ENCODE peak calls at places on chromosomes 4 and X, in four cellular contexts. A is A549, O is HepG2, J is K562. T is an unnamed sample.

GRCh38 chr4:109730294-109731051 is 603 bp upstream of the PLA2G12A start:
- DNase-seq in A (peak; percentile 56), O (no peak), J (no peak), T (peak; percentile 75)

GRCh38 chr4:101020956-101021355 is 326.4 kb downstream of the PPP3CA start:
- DNase-seq in A (peak; percentile 27), O (no peak), J (no peak), T (peak; percentile 94)

GRCh38 chrX:30153881-30154260 is 61.5 kb upstream of the MAGEB2 start:
- DNase-seq in A (no peak), O (no peak), J (no peak), T (no peak)

GRCh38 chr4:79652232-79652631 is 244.2 kb upstream of the GK2 start:
- DNase-seq in A (no peak), O (peak; percentile 58), J (no peak), T (peak; percentile 89)

GRCh38 chr4:169615467-169616106 is 3.2 kb upstream of the NEK1 start:
- DNase-seq in A (no peak), O (no peak), J (peak; percentile 27), T (no peak)

GRCh38 chr4:149248191-149248590 is 567.5 kb downstream of the IQCM start:
- DNase-seq in A (no peak), O (no peak), J (no peak), T (no peak)

GRCh38 chr4:55336138-55337034 is 9.7 kb upstream of the SRD5A3 start:
- DNase-seq in A (no peak), O (no peak), J (peak; percentile 27), T (no peak)

GRCh38 chr4:68299492-68300457 is 50.1 kb downstream of the YTHDC1 start:
- DNase-seq in A (no peak), O (peak; percentile 53), J (no peak), T (no peak)

GRCh38 chr4:118968813-118969212 is 80.2 kb downstream of the SYNPO2 start:
- DNase-seq in A (no peak), O (no peak), J (no peak), T (no peak)

GRCh38 chr4:37662861-37663390 is 23.2 kb downstream of the RELL1 start:
- DNase-seq in A (peak; percentile 58), O (peak; percentile 81), J (no peak), T (no peak)

GRCh38 chrX:14964500-14964899 is 91.3 kb downstream of the MOSPD2 start:
- DNase-seq in A (peak; percentile 3), O (no peak), J (no peak), T (peak; percentile 19)

GRCh38 chr4:1031956-1032795 is 20.8 kb downstream of the FGFRL1 start:
- DNase-seq in A (no peak), O (no peak), J (no peak), T (no peak)

GRCh38 chr4:174427562-174428140 is 94.6 kb downstream of the HPGD start:
- DNase-seq in A (no peak), O (no peak), J (no peak), T (no peak)

GRCh38 chrX:107480272-107480671 is 30.8 kb downstream of the FRMPD3 start:
- DNase-seq in A (no peak), O (no peak), J (no peak), T (no peak)

GRCh38 chrX:20521245-20521644 is 254.5 kb upstream of the RPS6KA3 start:
- DNase-seq in A (peak; percentile 48), O (no peak), J (no peak), T (no peak)

GRCh38 chr4:54063737-54064316 is 578 bp downstream of the CHIC2 start:
- DNase-seq in A (peak; percentile 22), O (peak; percentile 24), J (peak; percentile 17), T (peak; percentile 57)

GRCh38 chrX:151970661-151971060 is 3.8 kb downstream of the GABRE start:
- DNase-seq in A (peak; percentile 80), O (peak; percentile 90), J (no peak), T (no peak)

GRCh38 chr4:112889619-112890294 is 159.7 kb upstream of the ANK2 start:
- DNase-seq in A (no peak), O (no peak), J (no peak), T (no peak)

GRCh38 chr4:89067407-89067806 is 10.4 kb upstream of the FAM13A start:
- DNase-seq in A (no peak), O (no peak), J (no peak), T (no peak)

GRCh38 chr4:126715067-126715466 is 917.7 kb upstream of the INTU start:
- DNase-seq in A (no peak), O (no peak), J (no peak), T (no peak)

GRCh38 chr4:126705271-126705670 is 927.5 kb upstream of the INTU start:
- DNase-seq in A (peak; percentile 0), O (no peak), J (no peak), T (no peak)

GRCh38 chr4:126715681-126716080 is 917.1 kb upstream of the INTU start:
- DNase-seq in A (no peak), O (no peak), J (no peak), T (no peak)

GRCh38 chr4:126708716-126709115 is 924.0 kb upstream of the INTU start:
- DNase-seq in A (no peak), O (no peak), J (no peak), T (no peak)

DNA sequence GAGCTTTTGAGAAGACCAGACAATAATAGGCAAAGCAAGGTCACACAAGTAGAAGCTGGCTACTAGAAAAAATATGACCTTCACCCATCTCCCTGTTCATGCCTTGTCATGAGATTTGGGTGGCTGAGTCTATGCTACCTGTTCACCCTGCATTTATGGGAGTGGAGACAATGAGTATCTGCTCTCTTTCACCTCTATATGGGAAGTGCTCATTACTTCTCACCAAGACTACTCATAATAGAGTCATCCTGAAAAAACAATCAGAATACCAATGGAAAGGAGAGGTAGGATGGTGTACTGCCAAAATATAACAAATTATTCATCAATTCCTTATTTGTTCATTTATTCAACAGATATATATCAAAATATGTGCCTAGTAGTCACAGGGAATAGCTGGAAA is 921.8 kb upstream of the INTU start:
- DNase-seq in A (no peak), O (no peak), J (no peak), T (no peak)
- TF ChIP-seq MYC in A (no peak), O (no peak), J (no peak), T (no peak)

DNA sequence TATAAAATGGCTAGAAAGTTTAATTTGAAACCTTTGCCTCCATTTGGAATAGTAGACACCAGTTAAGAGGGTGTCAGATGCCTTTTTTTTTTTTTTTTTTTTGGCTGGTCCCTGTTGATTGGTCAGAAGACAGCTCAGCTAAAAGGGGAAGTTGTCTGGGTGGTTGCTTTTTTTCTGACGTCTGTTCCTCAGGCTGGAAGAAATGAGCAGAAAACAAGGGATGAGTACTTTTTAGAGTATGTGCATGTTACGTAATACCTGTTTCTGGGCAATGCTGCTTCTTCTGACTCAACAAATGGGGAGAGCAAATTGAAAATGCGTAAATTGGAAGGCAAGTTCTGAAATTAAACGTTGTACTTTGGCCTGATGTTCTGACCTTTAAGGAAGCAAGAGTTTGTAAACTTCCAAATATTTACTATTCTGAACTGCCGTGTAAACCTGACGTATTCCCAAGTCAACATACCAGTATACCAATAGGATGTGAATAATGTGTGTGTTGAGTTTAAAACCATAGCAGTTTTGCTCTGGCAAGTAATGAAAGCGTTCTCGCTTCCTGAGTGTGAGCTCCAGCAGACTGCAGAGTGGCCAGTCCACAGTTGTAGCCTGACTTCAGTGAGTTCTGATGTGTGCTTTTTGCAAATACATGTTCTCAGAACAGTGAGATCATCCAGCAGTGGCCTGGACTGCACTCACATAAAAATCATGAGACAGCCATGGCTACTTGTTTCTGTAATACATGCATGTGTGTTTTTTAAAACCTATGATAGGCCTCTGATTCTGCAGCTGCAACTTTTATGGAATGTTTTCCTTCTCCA is 1.7 kb downstream of the SAT1 start:
- DNase-seq in A (peak; percentile 64), O (no peak), J (peak; percentile 57), T (peak; percentile 39)
- H3K4me3 ChIP-seq in A (peak overlapping the region; percentile 86), O (peak overlapping the region; percentile 93), J (peak overlapping the region; percentile 69), T (peak overlapping the region; percentile 90)

GRCh38 chr4:96598465-96598864 is 758.6 kb downstream of the PDHA2 start:
- DNase-seq in A (no peak), O (no peak), J (no peak), T (no peak)

GRCh38 chr4:96593422-96593821 is 753.5 kb downstream of the PDHA2 start:
- DNase-seq in A (no peak), O (peak; percentile 23), J (no peak), T (peak; percentile 39)
- TF ChIP-seq JUN in A (no peak), O (no peak), J (no peak), T (no peak)

DNA sequence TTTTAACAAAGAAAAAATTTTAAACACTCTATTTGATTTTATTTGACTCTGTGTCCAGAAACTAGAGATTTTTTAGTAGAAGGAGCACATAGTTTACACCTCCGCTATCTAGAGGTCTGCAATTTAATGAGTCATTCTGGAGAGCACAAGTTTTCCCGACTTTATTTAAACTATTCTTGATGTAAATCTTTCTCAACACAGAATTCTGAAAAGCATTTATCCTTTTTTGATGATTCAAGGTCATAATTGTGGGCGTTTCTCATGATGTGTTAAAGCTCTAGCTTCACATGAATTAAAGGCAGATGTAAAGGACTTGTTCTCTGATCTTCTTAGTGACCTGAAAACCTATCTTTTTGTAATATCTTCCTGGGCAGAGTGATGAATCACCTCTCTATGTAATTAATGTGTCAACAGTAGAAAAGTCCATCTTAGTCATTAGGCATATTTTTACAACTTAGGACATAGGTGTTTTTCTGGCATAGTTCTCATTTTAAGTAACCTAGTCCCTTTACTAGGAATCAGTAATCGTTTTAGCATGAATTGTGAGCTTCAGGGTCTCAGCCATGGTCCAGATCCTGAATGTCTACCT is 128.8 kb downstream of the COMMD8 start:
- DNase-seq in A (no peak), O (no peak), J (no peak), T (no peak)
- TF ChIP-seq MYC in A (no peak), O (no peak), J (no peak), T (no peak)

DNA sequence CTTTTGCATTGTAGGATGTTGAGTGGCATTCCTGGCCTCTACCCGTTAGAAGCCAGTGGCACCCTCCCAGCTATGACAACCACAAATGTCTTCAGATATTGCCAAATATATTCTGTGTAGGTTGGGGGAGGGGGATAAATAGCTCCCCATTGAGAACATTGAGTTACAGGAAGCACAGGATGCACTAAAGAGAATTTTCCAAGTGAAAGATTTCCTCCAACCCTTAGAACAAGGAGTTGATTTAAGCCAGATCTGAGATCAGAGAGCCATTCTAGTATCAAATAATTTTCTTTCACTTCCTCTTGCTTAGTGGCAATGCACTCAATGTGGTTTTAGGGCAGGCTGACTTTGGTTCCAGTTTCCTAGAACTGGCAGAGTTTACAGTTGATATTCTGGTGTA is 436.6 kb downstream of the C4orf33 start:
- DNase-seq in A (no peak), O (no peak), J (no peak), T (peak; percentile 4)
- H3K4me3 ChIP-seq in A (no peak overlapping the region), O (no peak overlapping the region), J (no peak overlapping the region), T (no peak overlapping the region)

GRCh38 chr4:6180841-6181631 is 19.3 kb downstream of the JAKMIP1 start:
- DNase-seq in A (no peak), O (no peak), J (no peak), T (no peak)
- TF ChIP-seq JUN in A (no peak), O (no peak), J (no peak), T (no peak)

GRCh38 chrX:53481816-53482485 is 47.8 kb upstream of the HSD17B10 start:
- DNase-seq in A (peak; percentile 78), O (peak; percentile 28), J (peak; percentile 22), T (peak; percentile 49)
- TF ChIP-seq MYC in A (no peak), O (no peak), J (no peak), T (no peak)

DNA sequence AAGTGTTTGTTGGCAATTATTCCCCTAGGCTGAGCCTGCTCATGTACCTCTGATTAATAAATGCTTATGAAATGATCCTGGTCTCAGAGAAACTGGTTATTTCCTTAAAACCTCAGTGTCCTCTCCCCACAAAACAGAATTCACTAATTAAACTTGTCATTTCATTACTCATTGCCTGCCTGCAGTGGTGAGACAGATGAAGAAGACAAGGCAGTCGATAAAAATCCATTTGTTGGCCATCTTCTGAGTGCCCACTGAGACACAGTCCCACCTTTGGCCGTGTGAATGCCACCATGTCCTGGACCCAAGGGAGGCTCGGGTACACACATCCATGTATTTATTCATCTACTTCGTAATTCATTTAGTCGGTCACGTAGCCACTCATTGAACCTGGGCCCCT is 3.4 kb downstream of the S100P start:
- DNase-seq in A (no peak), O (no peak), J (no peak), T (no peak)
- H3K4me3 ChIP-seq in A (no peak overlapping the region), O (no peak overlapping the region), J (no peak overlapping the region), T (no peak overlapping the region)

T was measured in endothelial cell of umbilical vein.